ENCODE peak calls at places on chromosomes 1 and 21, in four cellular contexts. One of them, this sample, is unnamed.

GRCh38 chr1:16967962-16968361 is 12.5 kb downstream of the MFAP2 start:
- DNase-seq in K562: no peak
- DNase-seq in HepG2: no peak
- DNase-seq in GM12878: no peak
- DNase-seq in this sample: no peak

GRCh38 chr1:18290740-18291412 is 183.3 kb downstream of the IGSF21 start:
- DNase-seq in K562: no peak
- DNase-seq in HepG2: no peak
- DNase-seq in GM12878: no peak
- DNase-seq in this sample: no peak

GRCh38 chr1:55375617-55376258 is 160.6 kb upstream of the USP24 start:
- DNase-seq in K562: peak; percentile 65
- DNase-seq in HepG2: peak; percentile 34
- DNase-seq in GM12878: no peak
- DNase-seq in this sample: peak; percentile 83

GRCh38 chr1:31782766-31783410 is 18.7 kb upstream of the ADGRB2 start:
- DNase-seq in K562: no peak
- DNase-seq in HepG2: no peak
- DNase-seq in GM12878: no peak
- DNase-seq in this sample: no peak

GRCh38 chr21:44884059-44884458 is 10.6 kb upstream of the PTTG1IP start:
- DNase-seq in K562: no peak
- DNase-seq in HepG2: no peak
- DNase-seq in GM12878: no peak
- DNase-seq in this sample: no peak

GRCh38 chr1:20494609-20495311 is 8.8 kb upstream of the CAMK2N1 start:
- DNase-seq in K562: no peak
- DNase-seq in HepG2: no peak
- DNase-seq in GM12878: no peak
- DNase-seq in this sample: no peak

GRCh38 chr21:46184625-46185555 is 631 bp upstream of the SPATC1L start:
- DNase-seq in K562: peak; percentile 86
- DNase-seq in HepG2: peak; percentile 51
- DNase-seq in GM12878: peak; percentile 63
- DNase-seq in this sample: peak; percentile 80

GRCh38 chr1:162023547-162024501 is at the start of gene OLFML2B:
- DNase-seq in K562: peak; percentile 57
- DNase-seq in HepG2: peak; percentile 58
- DNase-seq in GM12878: no peak
- DNase-seq in this sample: peak; percentile 82

GRCh38 chr1:143720087-143721023 is 251.4 kb downstream of the FAM72C start:
- DNase-seq in K562: peak; percentile 50
- DNase-seq in HepG2: no peak
- DNase-seq in GM12878: no peak
- DNase-seq in this sample: no peak

GRCh38 chr1:245475116-245475515 is 320.3 kb downstream of the KIF26B start:
- DNase-seq in K562: no peak
- DNase-seq in HepG2: no peak
- DNase-seq in GM12878: no peak
- DNase-seq in this sample: no peak

GRCh38 chr1:86773331-86774288 is 69.2 kb downstream of the SH3GLB1 start:
- DNase-seq in K562: no peak
- DNase-seq in HepG2: peak; percentile 61
- DNase-seq in GM12878: no peak
- DNase-seq in this sample: no peak

GRCh38 chr21:45544449-45545235 is 2.4 kb upstream of the SLC19A1 start:
- DNase-seq in K562: no peak
- DNase-seq in HepG2: no peak
- DNase-seq in GM12878: no peak
- DNase-seq in this sample: no peak

GRCh38 chr1:99548924-99549605 is 96.8 kb upstream of the PALMD start:
- DNase-seq in K562: no peak
- DNase-seq in HepG2: no peak
- DNase-seq in GM12878: no peak
- DNase-seq in this sample: no peak

GRCh38 chr1:150221552-150221951 is 14.4 kb downstream of the ANP32E start:
- DNase-seq in K562: no peak
- DNase-seq in HepG2: no peak
- DNase-seq in GM12878: no peak
- DNase-seq in this sample: no peak

GRCh38 chr1:55289614-55290013 is 74.5 kb upstream of the USP24 start:
- DNase-seq in K562: no peak
- DNase-seq in HepG2: no peak
- DNase-seq in GM12878: no peak
- DNase-seq in this sample: peak; percentile 49

GRCh38 chr1:84253891-84254290 is 47.6 kb upstream of the SAMD13 start:
- DNase-seq in K562: no peak
- DNase-seq in HepG2: peak; percentile 46
- DNase-seq in GM12878: no peak
- DNase-seq in this sample: no peak

GRCh38 chr1:15802234-15802965 is 5.0 kb downstream of the UQCRHL start:
- DNase-seq in K562: no peak
- DNase-seq in HepG2: no peak
- DNase-seq in GM12878: no peak
- DNase-seq in this sample: no peak

GRCh38 chr1:222791006-222791710 is 23.7 kb upstream of the DISP1 start:
- DNase-seq in K562: no peak
- DNase-seq in HepG2: no peak
- DNase-seq in GM12878: no peak
- DNase-seq in this sample: no peak

GRCh38 chr1:209839875-209840491 is 12.2 kb downstream of the UTP25 start:
- DNase-seq in K562: no peak
- DNase-seq in HepG2: peak; percentile 45
- DNase-seq in GM12878: no peak
- DNase-seq in this sample: no peak

GRCh38 chr1:209845405-209845725 is 17.6 kb downstream of the UTP25 start:
- DNase-seq in K562: no peak
- DNase-seq in HepG2: no peak
- DNase-seq in GM12878: no peak
- DNase-seq in this sample: no peak

GRCh38 chr1:209840611-209841010 is 12.8 kb downstream of the UTP25 start:
- DNase-seq in K562: no peak
- DNase-seq in HepG2: no peak
- DNase-seq in GM12878: no peak
- DNase-seq in this sample: no peak

GRCh38 chr1:209849388-209849787 is 21.6 kb downstream of the UTP25 start:
- DNase-seq in K562: no peak
- DNase-seq in HepG2: no peak
- DNase-seq in GM12878: no peak
- DNase-seq in this sample: no peak

GRCh38 chr1:209844695-209845404 is 17.1 kb downstream of the UTP25 start:
- DNase-seq in K562: no peak
- DNase-seq in HepG2: no peak
- DNase-seq in GM12878: no peak
- DNase-seq in this sample: no peak
- TF ChIP-seq BHLHE40 in K562: no peak
- TF ChIP-seq BHLHE40 in HepG2: no peak
- TF ChIP-seq BHLHE40 in GM12878: no peak
- TF ChIP-seq BHLHE40 in this sample: no peak

GRCh38 chr1:37123266-37123665 is 89.0 kb upstream of the GRIK3 start:
- DNase-seq in K562: no peak
- DNase-seq in HepG2: no peak
- DNase-seq in GM12878: no peak
- DNase-seq in this sample: peak; percentile 19
- TF ChIP-seq FOXM1 in K562: no peak
- TF ChIP-seq FOXM1 in HepG2: no peak
- TF ChIP-seq FOXM1 in GM12878: no peak
- TF ChIP-seq FOXM1 in this sample: no peak

DNA sequence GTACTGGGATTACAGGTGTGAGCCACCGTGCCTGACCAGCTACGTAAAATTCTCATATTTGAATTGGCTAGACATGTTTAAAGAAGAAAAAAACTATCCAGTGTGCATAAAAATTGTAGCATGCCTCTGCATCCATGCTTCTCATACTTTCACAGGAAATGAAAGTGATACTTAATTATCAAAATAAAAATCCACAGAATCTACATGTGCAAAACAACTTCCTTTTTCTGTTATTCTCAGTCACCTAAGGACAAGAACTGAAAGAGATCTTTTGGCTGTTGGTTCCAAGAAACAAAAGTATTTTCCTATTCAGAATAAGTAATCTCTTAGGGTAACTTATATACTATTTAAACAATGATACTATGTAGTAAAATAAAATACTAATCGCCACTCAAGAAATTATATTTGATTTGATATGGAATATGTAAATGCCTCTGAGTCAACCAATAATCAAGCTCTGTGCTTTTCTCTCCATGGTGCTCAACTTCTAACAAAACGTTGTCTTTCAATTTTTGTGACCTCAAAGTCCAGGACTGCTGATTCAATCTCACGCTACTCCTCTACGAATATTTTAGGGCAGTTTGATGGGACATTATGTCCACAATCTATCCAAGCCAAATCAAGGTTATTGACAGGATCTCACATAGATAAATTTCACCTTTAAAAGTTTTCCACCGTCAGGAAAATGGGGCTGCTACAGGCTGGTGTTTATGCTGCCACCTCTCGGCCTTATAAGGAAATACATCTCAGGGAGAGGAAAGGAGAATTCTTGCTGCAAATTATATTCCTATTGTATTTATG is 102.7 kb downstream of the ZNF281 start:
- DNase-seq in K562: peak; percentile 73
- DNase-seq in HepG2: peak; percentile 40
- DNase-seq in GM12878: peak; percentile 17
- DNase-seq in this sample: peak; percentile 70
- TF ChIP-seq FOXK2 in K562: no peak
- TF ChIP-seq FOXK2 in HepG2: no peak
- TF ChIP-seq FOXK2 in GM12878: no peak
- TF ChIP-seq FOXK2 in this sample: no peak

GRCh38 chr1:188425687-188426086 is 1596.9 kb downstream of the PLA2G4A start:
- DNase-seq in K562: no peak
- DNase-seq in HepG2: no peak
- DNase-seq in GM12878: no peak
- DNase-seq in this sample: no peak
- TF ChIP-seq BHLHE40 in K562: no peak
- TF ChIP-seq BHLHE40 in HepG2: no peak
- TF ChIP-seq BHLHE40 in GM12878: no peak
- TF ChIP-seq BHLHE40 in this sample: no peak

DNA sequence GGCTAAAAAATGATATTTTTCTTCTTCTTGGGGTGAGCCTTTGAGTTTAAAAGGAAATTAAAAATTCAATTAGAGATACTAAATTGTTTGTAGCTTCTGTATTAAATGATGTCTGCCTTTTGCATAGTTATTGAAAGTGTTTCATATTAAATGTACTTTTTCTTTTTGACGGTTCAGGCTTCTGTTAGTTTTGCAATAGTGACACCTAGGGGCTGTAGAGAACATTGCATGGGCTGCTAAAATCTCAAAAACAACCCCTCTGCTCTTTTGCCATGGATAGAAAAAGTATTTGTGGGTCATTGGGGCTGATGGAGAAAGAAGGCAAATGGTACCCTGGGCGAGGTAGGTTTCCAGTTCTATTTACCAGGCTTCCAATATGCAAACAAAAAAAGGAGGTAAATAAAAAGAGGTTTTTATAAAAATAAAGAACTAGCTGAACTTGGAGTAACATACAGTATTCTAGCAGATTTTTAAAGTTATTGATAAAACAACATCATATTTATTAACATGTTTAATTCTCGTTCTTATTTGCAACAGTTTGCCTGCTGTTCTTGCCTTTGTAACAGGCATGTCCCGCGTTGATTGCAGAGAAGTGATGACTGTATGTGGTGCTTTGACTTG is 115.4 kb upstream of the HOOK1 start:
- DNase-seq in K562: peak; percentile 58
- DNase-seq in HepG2: peak; percentile 48
- DNase-seq in GM12878: no peak
- DNase-seq in this sample: peak; percentile 68
- TF ChIP-seq FOXM1 in K562: no peak
- TF ChIP-seq FOXM1 in HepG2: no peak
- TF ChIP-seq FOXM1 in GM12878: no peak
- TF ChIP-seq FOXM1 in this sample: no peak